ENCODE peak calls at places on chromosomes 1 and 21, in six cellular contexts. T, I, O, R, E and D are unnamed samples. For H3K36me3, the result is how much of the 10 kb centered on the place peaks cover.

GRCh38 chr1:89322402-89322801 is 41.5 kb upstream of the GBP6 start:
- DNase-seq in T (no peak), I (no peak), O (no peak), R (no peak), E (no peak), D (no peak)

GRCh38 chr1:25906644-25907300 is 553 bp upstream of the STMN1 start:
- DNase-seq in T (peak), I (no peak), O (no peak), R (no peak), E (peak), D (no peak)

GRCh38 chr1:190599677-190600076 is 122.0 kb upstream of the BRINP3 start:
- DNase-seq in T (no peak), I (no peak), O (no peak), R (no peak), E (no peak), D (no peak)

GRCh38 chr1:66521736-66522365 is 12.1 kb upstream of the SGIP1 start:
- DNase-seq in T (no peak), I (no peak), O (peak), R (no peak), E (no peak), D (no peak)

GRCh38 chr21:44516828-44517174 is 23.2 kb downstream of the KRTAP10-1 start:
- DNase-seq in T (no peak), I (no peak), O (no peak), R (no peak), E (no peak), D (no peak)

GRCh38 chr1:11858968-11859871 is 475 bp upstream of the NPPB start:
- DNase-seq in T (peak), I (no peak), O (peak), R (no peak), E (no peak), D (no peak)

GRCh38 chr1:72283204-72284083 is 1.1 kb upstream of the NEGR1 start:
- DNase-seq in T (peak), I (peak), O (peak), R (peak), E (peak), D (peak)

GRCh38 chr1:75548721-75549480 is 62.0 kb downstream of the SLC44A5 start:
- DNase-seq in T (no peak), I (no peak), O (peak), R (no peak), E (no peak), D (no peak)

GRCh38 chr1:116573388-116574100 is 2.7 kb upstream of the CD58 start:
- DNase-seq in T (no peak), I (no peak), O (no peak), R (no peak), E (no peak), D (peak)

GRCh38 chr1:245177071-245177900 is 22.5 kb downstream of the KIF26B start:
- DNase-seq in T (no peak), I (no peak), O (no peak), R (no peak), E (no peak), D (no peak)

GRCh38 chr1:115067460-115067859 is 21.8 kb downstream of the TSPAN2 start:
- DNase-seq in T (no peak), I (no peak), O (no peak), R (peak), E (no peak), D (no peak)

GRCh38 chr1:165168466-165168865 is 188.0 kb downstream of the LMX1A start:
- DNase-seq in T (no peak), I (no peak), O (no peak), R (no peak), E (no peak), D (no peak)

GRCh38 chr1:161702250-161702649 is 4.8 kb upstream of the FCRLA start:
- DNase-seq in T (no peak), I (no peak), O (no peak), R (no peak), E (no peak), D (no peak)

GRCh38 chr1:52748119-52748518 is 21.9 kb downstream of the ZYG11B start:
- DNase-seq in T (no peak), I (no peak), O (no peak), R (no peak), E (no peak), D (no peak)

GRCh38 chr21:31515253-31515652 is 144.2 kb upstream of the SOD1 start:
- DNase-seq in T (no peak), I (no peak), O (no peak), R (no peak), E (no peak), D (no peak)

GRCh38 chr1:164586619-164587018 is 27.6 kb downstream of the PBX1 start:
- DNase-seq in T (no peak), I (no peak), O (no peak), R (no peak), E (no peak), D (peak)

GRCh38 chr1:40363721-40364120 is 9.8 kb upstream of the SMAP2 start:
- DNase-seq in T (no peak), I (no peak), O (no peak), R (no peak), E (no peak), D (no peak)

GRCh38 chr1:36115200-36115669 is 9.8 kb downstream of the COL8A2 start:
- DNase-seq in T (no peak), I (no peak), O (no peak), R (no peak), E (peak), D (no peak)

GRCh38 chr1:44049839-44050238 is 18.6 kb upstream of the SLC6A9 start:
- DNase-seq in T (no peak), I (no peak), O (peak), R (no peak), E (no peak), D (no peak)

GRCh38 chr1:36285450-36286101 is 20.6 kb upstream of the SH3D21 start:
- DNase-seq in T (peak), I (no peak), O (peak), R (peak), E (peak), D (no peak)

GRCh38 chr1:211697356-211697755 is 21.9 kb upstream of the NEK2 start:
- DNase-seq in T (no peak), I (no peak), O (no peak), R (no peak), E (no peak), D (no peak)

GRCh38 chr21:21165063-21165645 is 166.9 kb downstream of the NCAM2 start:
- DNase-seq in T (no peak), I (no peak), O (no peak), R (no peak), E (no peak), D (no peak)

GRCh38 chr1:20184997-20185833 is 681 bp upstream of the UBXN10 start:
- DNase-seq in T (no peak), I (no peak), O (no peak), R (no peak), E (no peak), D (no peak)

GRCh38 chr1:35708179-35708891 is 10.3 kb downstream of the C1orf216 start:
- DNase-seq in T (no peak), I (no peak), O (no peak), R (no peak), E (no peak), D (no peak)

GRCh38 chr1:248926401-248927182 is 20.6 kb downstream of the PGBD2 start:
- DNase-seq in T (no peak), I (no peak), O (no peak), R (no peak), E (no peak), D (no peak)

GRCh38 chr1:243745361-243745760 is 104.7 kb downstream of the AKT3 start:
- DNase-seq in T (no peak), I (no peak), O (no peak), R (no peak), E (no peak), D (no peak)

GRCh38 chr1:170075186-170075585 is 691 bp upstream of the KIFAP3 start:
- DNase-seq in T (no peak), I (no peak), O (no peak), R (no peak), E (no peak), D (no peak)

DNA sequence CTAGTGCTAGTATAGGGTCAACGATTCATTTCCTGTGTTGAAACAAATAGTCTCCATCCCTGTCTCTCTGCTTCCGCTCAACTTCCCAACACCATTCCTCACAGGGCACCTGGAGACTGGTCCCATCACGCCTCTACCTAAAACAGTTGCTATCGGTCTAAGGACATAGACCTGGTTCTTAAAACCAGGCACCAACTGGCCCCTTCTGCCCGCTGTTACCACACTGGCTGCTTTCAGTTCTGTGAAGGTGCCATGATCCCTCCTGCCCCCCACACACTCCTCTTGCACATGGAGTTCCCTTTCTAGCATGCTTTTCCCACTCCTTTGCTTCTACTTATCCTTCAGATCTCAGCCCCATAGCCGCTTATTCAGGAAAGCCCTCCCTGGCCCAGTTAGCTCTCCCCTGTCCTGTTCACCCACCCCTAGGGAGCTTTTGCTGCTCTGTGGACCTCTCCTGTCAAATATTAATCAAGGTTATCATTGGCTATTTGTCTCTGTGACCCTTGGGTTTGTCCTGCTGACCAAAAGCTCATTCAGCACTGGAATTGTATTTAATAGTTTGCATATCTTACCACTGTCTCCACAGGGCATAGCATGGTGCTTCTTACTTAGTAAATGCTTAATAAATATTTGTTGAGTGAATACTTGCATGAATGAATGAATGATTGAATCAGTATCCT is 11.9 kb upstream of the KPRP start:
- DNase-seq in T (no peak), I (no peak), O (no peak), R (no peak), E (no peak), D (no peak)
- TF ChIP-seq POLR2A in T (no peak), I (no peak), O (no peak), R (no peak), E (no peak), D (no peak)

DNA sequence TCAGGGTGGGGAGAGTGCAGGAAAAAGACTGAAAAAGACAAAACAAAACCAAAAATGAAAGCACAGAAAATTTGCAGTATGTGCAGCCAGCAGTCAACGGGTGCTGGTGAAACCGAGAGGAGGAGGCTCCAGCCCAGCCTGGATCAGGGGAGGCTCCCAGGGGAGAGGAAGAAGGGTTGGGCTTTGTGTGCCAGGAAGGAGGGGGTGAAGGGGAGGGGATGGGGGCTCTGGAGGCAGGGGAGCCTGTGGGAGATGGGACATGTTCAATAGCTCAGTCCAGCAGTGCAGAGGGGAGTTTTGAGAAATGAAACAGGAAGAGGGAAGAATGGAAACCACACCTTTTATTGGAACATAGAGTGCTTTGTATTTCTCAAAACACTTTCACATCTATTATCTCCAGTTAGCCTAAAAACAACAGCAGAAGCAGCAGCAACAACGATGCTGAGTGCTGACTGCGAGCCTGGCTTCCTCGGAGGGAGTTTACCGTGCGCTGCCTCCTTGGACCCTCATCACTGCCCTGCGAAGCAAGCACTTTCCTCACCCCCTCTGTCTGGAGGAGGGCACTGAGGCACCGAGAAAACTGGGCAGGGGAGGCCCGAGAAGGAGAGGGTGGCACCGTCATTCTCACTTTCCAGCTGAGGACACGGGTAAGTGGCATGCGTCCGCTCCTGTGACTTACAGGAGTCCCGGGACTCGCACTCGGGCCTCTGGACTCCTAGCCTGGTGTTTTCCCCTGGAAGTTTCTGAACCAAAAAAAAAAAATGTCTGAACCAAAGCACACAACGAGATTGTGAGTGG is 62.9 kb downstream of the MDM4 start:
- DNase-seq in T (peak), I (no peak), O (no peak), R (peak), E (no peak), D (no peak)
- H3K36me3 ChIP-seq in T (under half), I (under half), O (under half), R (under half), E (under half), D (under half)

GRCh38 chr1:200929530-200930278 is 35.0 kb downstream of the INAVA start:
- DNase-seq in T (no peak), I (no peak), O (no peak), R (peak), E (no peak), D (no peak)
- H3K4me3 ChIP-seq in T (no peak), I (no peak), O (no peak), R (no peak), E (no peak), D (no peak)

GRCh38 chr21:29072873-29073221 is 601 bp downstream of the CCT8 start:
- DNase-seq in T (no peak), I (no peak), O (peak), R (no peak), E (no peak), D (no peak)

GRCh38 chr21:29074007-29074376 is 544 bp upstream of the CCT8 start:
- DNase-seq in T (no peak), I (no peak), O (no peak), R (no peak), E (no peak), D (no peak)

GRCh38 chr21:29075706-29076447 is 2.4 kb upstream of the CCT8 start:
- DNase-seq in T (no peak), I (no peak), O (no peak), R (no peak), E (no peak), D (no peak)

GRCh38 chr21:29074783-29075182 is 1.3 kb upstream of the CCT8 start:
- DNase-seq in T (no peak), I (no peak), O (no peak), R (no peak), E (no peak), D (no peak)

GRCh38 chr21:29073222-29074006 is at the start of gene CCT8:
- DNase-seq in T (peak), I (peak), O (peak), R (peak), E (peak), D (peak)
- TF ChIP-seq POLR2A in T (peak), I (peak), O (peak), R (peak), E (peak), D (peak)

GRCh38 chr1:202152399-202152798 is 7.9 kb upstream of the ARL8A start:
- DNase-seq in T (no peak), I (no peak), O (no peak), R (no peak), E (no peak), D (no peak)
- H3K36me3 ChIP-seq in T (under half), I (under half), O (under half), R (under half), E (under half), D (under half)

GRCh38 chr1:203769505-203770343 is 4.7 kb downstream of the LAX1 start:
- DNase-seq in T (peak), I (peak), O (peak), R (peak), E (peak), D (peak)
- H3K4me3 ChIP-seq in T (no peak), I (peak), O (no peak), R (no peak), E (peak), D (peak)

GRCh38 chr1:145827966-145828365 is 4.0 kb downstream of the POLR3C start:
- DNase-seq in T (no peak), I (no peak), O (peak), R (no peak), E (no peak), D (no peak)

GRCh38 chr1:145826030-145826429 is 2.0 kb downstream of the POLR3C start:
- DNase-seq in T (no peak), I (no peak), O (no peak), R (no peak), E (no peak), D (no peak)

GRCh38 chr1:145824499-145824842 is 471 bp downstream of the POLR3C start:
- DNase-seq in T (no peak), I (no peak), O (no peak), R (no peak), E (no peak), D (no peak)

GRCh38 chr1:145828368-145829016 is 4.5 kb downstream of the POLR3C start:
- DNase-seq in T (no peak), I (no peak), O (no peak), R (no peak), E (no peak), D (no peak)

DNA sequence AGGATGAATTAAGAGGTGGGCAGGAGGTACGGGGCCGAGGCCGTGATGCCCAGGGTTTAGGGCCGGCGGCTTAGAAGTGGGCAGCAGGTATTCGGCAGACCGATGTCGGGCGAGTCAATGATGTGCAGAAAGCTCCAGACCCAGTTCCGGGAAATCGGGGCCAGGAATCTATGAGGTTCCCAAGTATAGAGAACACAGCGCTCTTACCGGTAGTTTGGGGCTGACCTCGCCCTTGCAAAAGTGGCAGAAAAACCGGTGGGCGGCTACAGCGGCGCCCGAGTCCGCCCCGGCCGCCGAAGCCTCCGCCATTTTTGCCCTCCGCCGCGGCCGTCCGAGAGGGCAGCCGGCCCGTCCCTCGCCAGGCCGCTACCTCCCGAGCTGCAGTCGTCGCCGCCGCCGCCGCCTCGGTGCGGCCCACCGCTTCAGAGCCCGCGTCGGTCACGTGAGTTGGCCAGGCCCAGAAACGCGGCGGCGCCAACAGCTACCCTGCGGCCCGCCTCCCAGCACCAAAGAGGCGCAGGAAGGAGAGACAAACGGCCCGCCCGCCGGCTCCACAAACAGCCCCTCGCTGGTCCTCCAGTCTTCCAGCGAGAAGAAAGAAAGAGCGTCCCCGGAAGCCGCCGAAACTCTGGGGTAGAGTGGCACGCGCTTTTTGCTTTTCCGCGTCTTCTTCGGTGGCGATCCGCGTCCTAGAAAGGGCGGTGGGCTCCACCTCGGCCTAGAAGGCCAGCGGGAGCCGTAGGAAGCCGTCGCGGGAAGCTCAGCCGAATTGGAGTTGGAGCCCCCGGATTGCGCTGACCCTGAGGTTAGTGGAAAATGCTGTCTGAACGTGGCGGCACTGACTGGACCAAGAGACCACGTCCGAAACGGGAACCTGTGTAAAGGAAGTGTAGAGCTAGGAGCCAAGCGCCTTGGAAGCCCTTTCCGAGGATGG is at the start of the genes POLR3C and RNF115:
- DNase-seq in T (peak), I (peak), O (peak), R (peak), E (peak), D (peak)
- TF ChIP-seq POLR2A in T (peak), I (peak), O (peak), R (no peak), E (peak), D (peak)

DNA sequence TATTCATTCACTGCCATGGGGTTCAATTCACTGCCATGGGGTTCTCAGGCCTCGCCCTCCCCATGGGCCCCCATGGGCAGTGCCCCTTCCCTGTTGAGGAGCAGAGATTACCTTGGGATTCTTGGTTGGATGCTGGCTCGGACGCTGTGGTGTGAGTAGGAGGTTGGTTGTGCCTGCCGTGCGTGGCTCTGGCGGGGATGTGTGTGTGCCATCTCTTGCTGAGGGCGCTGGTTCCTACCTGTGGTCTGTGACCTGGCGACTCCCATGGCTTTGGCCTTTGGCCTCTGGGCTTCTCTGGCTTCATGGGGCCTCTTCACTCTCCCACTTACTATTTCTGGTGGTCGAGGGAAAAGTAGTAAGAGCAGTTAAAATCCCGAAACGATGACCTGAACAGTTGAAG is 42.1 kb downstream of the PCNT start:
- DNase-seq in T (no peak), I (no peak), O (no peak), R (no peak), E (no peak), D (no peak)
- H3K36me3 ChIP-seq in T (under half), I (half or more), O (under half), R (under half), E (under half), D (under half)